ENCODE peak calls at places on chromosomes 13 and 19, in five cellular contexts. Y is fibroblast of pulmonary artery; X is AG04450; M is CD4-positive, alpha-beta memory T cell; L is PC-9. U is an unnamed sample.

GRCh38 chr13:27354379-27354778 is 70.0 kb upstream of the GTF3A start:
- DNase-seq in Y (peak; percentile 51), X (peak; percentile 39), M (no peak), L (no peak), U (peak; percentile 76)

GRCh38 chr19:21900401-21900800 is 64.4 kb upstream of the ZNF43 start:
- DNase-seq in Y (no peak), X (no peak), M (no peak), L (peak; percentile 61), U (no peak)

GRCh38 chr19:41698746-41699230 is 9.6 kb upstream of the CEACAM5 start:
- DNase-seq in Y (no peak), X (no peak), M (no peak), L (peak; percentile 48), U (no peak)

GRCh38 chr13:61600360-61601033 is 184.8 kb upstream of the PCDH20 start:
- DNase-seq in Y (no peak), X (no peak), M (no peak), L (no peak), U (no peak)

GRCh38 chr19:51198641-51199040 is 26.2 kb upstream of the CD33 start:
- DNase-seq in Y (no peak), X (no peak), M (no peak), L (no peak), U (no peak)

GRCh38 chr13:59099182-59099950 is 1064.4 kb downstream of the DIAPH3 start:
- DNase-seq in Y (peak; percentile 17), X (no peak), M (no peak), L (no peak), U (peak; percentile 87)

GRCh38 chr19:50736338-50736737 is 13.2 kb downstream of the CLEC11A start:
- DNase-seq in Y (no peak), X (no peak), M (no peak), L (no peak), U (no peak)

GRCh38 chr13:102141625-102142472 is 260.0 kb downstream of the FGF14 start:
- DNase-seq in Y (peak; percentile 29), X (no peak), M (no peak), L (no peak), U (peak; percentile 60)

GRCh38 chr13:80235131-80235530 is 105.8 kb downstream of the SPRY2 start:
- DNase-seq in Y (peak; percentile 57), X (no peak), M (no peak), L (no peak), U (peak; percentile 31)

GRCh38 chr19:51131780-51132680 is 7.3 kb downstream of the SIGLEC9 start:
- DNase-seq in Y (peak; percentile 86), X (peak; percentile 42), M (peak; percentile 29), L (no peak), U (peak; percentile 98)

GRCh38 chr19:14114854-14115253 is 2.7 kb downstream of the PRKACA start:
- DNase-seq in Y (no peak), X (no peak), M (peak; percentile 33), L (peak; percentile 30), U (peak; percentile 34)

GRCh38 chr19:12155324-12155723 is 1.2 kb downstream of the ZNF625 start:
- DNase-seq in Y (no peak), X (no peak), M (no peak), L (no peak), U (no peak)

GRCh38 chr19:51194527-51195315 is 30.2 kb upstream of the CD33 start:
- DNase-seq in Y (no peak), X (no peak), M (no peak), L (no peak), U (no peak)

GRCh38 chr13:25992076-25992475 is 59.7 kb downstream of the SHISA2 start:
- DNase-seq in Y (no peak), X (no peak), M (no peak), L (no peak), U (no peak)

GRCh38 chr19:18814063-18814462 is 17.7 kb upstream of the UPF1 start:
- DNase-seq in Y (peak; percentile 54), X (no peak), M (no peak), L (peak; percentile 34), U (no peak)

GRCh38 chr19:48145596-48146254 is 24.4 kb downstream of the LIG1 start:
- DNase-seq in Y (peak; percentile 14), X (no peak), M (no peak), L (no peak), U (no peak)

GRCh38 chr19:14165986-14166385 is 29.6 kb upstream of the ASF1B start:
- DNase-seq in Y (no peak), X (no peak), M (no peak), L (no peak), U (no peak)

GRCh38 chr13:33204130-33204927 is 81.2 kb downstream of the STARD13 start:
- DNase-seq in Y (peak; percentile 94), X (no peak), M (no peak), L (no peak), U (peak; percentile 94)

GRCh38 chr19:46849610-46850009 is 1.0 kb downstream of the AP2S1 start:
- DNase-seq in Y (no peak), X (no peak), M (no peak), L (no peak), U (no peak)

GRCh38 chr19:54462713-54463530 is 656 bp downstream of the LENG9 start:
- DNase-seq in Y (peak; percentile 70), X (no peak), M (peak; percentile 76), L (peak; percentile 47), U (peak; percentile 70)

GRCh38 chr13:26618726-26619125 is 61.2 kb downstream of the WASF3 start:
- DNase-seq in Y (no peak), X (no peak), M (no peak), L (no peak), U (no peak)

GRCh38 chr19:51614789-51615188 is 15.4 kb downstream of the SIGLEC5 start:
- DNase-seq in Y (no peak), X (no peak), M (no peak), L (no peak), U (no peak)

GRCh38 chr13:99971576-99972189 is at the start of gene ZIC5:
- DNase-seq in Y (no peak), X (no peak), M (peak; percentile 2), L (no peak), U (peak; percentile 73)

GRCh38 chr13:69551193-69551592 is 556.4 kb upstream of the ATXN8OS start:
- DNase-seq in Y (no peak), X (no peak), M (no peak), L (no peak), U (no peak)

GRCh38 chr13:27792393-27793218 is at the start of gene GSX1:
- DNase-seq in Y (peak; percentile 79), X (no peak), M (peak; percentile 48), L (no peak), U (peak; percentile 80)

GRCh38 chr13:110712081-110712848 is 1.2 kb upstream of the ING1 start:
- DNase-seq in Y (peak; percentile 79), X (peak; percentile 53), M (peak; percentile 88), L (peak; percentile 74), U (peak; percentile 78)

GRCh38 chr19:18861917-18862316 is 30.2 kb downstream of the UPF1 start:
- DNase-seq in Y (no peak), X (no peak), M (no peak), L (no peak), U (no peak)

GRCh38 chr19:55857149-55857548 is 20.8 kb downstream of the NLRP4 start:
- DNase-seq in Y (no peak), X (no peak), M (no peak), L (peak; percentile 32), U (no peak)

GRCh38 chr13:24540236-24541126 is 27.9 kb upstream of the PARP4 start:
- DNase-seq in Y (peak; percentile 6), X (no peak), M (no peak), L (no peak), U (peak; percentile 29)
- H3K4me3 ChIP-seq in Y (no peak overlapping the region), X (no peak overlapping the region), M (no peak overlapping the region), L (no peak overlapping the region), U (no peak overlapping the region)

DNA sequence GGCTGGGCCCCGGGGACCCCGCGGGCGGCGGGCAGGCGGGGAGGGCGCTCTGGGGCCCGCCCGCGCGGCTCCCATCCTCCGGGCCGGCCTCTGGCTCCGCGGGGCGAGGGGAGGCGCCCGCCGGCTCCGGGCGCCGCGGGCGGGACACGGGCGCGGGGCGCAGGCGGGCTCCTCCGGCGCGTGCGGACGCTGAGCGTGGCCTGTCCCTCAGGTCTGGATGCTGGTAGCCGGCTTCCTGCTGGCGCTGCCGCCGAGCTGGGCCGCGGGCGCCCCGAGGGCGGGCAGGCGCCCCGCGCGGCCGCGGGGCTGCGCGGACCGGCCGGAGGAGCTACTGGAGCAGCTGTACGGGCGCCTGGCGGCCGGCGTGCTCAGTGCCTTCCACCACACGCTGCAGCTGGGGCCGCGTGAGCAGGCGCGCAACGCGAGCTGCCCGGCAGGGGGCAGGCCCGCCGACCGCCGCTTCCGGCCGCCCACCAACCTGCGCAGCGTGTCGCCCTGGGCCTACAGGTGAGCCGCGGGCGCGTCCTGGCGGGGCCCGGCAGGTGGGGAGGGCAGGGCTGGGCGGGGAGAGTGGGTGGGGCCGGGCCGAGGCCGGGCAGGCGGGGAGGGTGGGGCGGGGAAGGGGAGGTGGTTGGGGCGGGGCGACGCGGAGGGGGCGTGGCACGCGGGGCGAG is 423 bp downstream of the IL17D start:
- DNase-seq in Y (peak; percentile 81), X (peak; percentile 45), M (peak; percentile 82), L (peak; percentile 66), U (peak; percentile 84)
- H3K4me3 ChIP-seq in Y (peak overlapping the region; percentile 64), X (peak overlapping the region; percentile 75), M (no peak overlapping the region), L (no peak overlapping the region), U (peak overlapping the region; percentile 67)

GRCh38 chr19:16326401-16327130 is 1.9 kb downstream of the KLF2 start:
- DNase-seq in Y (peak; percentile 61), X (no peak), M (peak; percentile 72), L (no peak), U (no peak)

GRCh38 chr19:16327501-16327900 is 2.9 kb downstream of the KLF2 start:
- DNase-seq in Y (peak; percentile 40), X (no peak), M (peak; percentile 41), L (no peak), U (no peak)

GRCh38 chr19:16328824-16329482 is 4.3 kb downstream of the KLF2 start:
- DNase-seq in Y (peak; percentile 76), X (no peak), M (peak; percentile 77), L (no peak), U (peak; percentile 29)

GRCh38 chr19:16327131-16327450 is 2.5 kb downstream of the KLF2 start:
- DNase-seq in Y (peak; percentile 47), X (no peak), M (no peak), L (no peak), U (no peak)

GRCh38 chr19:16327911-16328823 is 3.5 kb downstream of the KLF2 start:
- DNase-seq in Y (peak; percentile 94), X (peak; percentile 69), M (peak; percentile 73), L (no peak), U (peak; percentile 92)
- H3K4me3 ChIP-seq in Y (peak overlapping the region; percentile 89), X (peak overlapping the region; percentile 37), M (peak overlapping the region; percentile 100), L (no peak overlapping the region), U (peak overlapping the region; percentile 8)

DNA sequence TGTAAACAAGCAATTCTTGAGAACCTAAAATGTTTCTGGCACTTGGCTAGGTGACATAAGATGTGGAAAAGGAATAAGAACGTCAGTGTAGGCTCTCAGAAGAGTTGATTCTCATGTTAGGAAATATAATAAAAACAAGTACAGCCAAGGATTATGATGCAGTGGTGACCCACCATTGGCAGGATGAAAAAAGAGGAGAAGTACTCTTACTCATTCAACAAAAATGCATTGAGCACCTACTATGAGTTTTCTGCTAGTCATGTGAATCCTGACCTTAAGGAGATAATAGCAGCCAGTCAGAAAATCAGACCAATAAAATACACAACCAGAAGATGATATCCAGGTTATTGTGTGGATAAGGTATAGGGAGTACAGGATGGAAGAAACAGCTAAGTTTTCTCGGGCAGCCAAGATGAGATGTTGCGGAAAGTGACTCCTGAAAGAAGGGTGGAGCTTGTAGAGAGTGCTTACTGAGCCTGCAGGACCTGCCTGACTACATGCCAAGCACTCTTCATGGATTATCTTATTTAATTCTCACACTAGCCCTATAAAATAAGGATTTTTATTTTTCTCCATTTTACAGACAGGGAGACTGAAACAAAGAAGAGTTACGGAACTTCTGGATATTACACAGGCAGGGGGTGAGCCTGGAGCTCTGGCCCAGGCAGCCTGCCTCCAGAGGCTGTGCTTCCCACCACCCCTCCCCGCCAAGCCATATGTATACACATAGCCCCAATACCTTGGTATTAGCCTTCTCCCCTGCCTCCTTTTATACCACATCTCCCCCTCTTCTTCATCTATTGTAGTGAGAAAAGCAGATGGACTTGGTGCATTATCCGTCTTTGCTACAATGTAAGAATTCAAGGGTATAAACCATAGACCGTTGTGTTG is 58.0 kb downstream of the TGDS start:
- DNase-seq in Y (no peak), X (no peak), M (no peak), L (peak; percentile 69), U (no peak)
- H3K4me3 ChIP-seq in Y (no peak overlapping the region), X (no peak overlapping the region), M (no peak overlapping the region), L (no peak overlapping the region), U (no peak overlapping the region)